ENCODE peak calls at places on chromosomes 13 and 19, in six cellular contexts. U, P, E, L, O and Z are unnamed samples. For H3K4me1, the result is how much of the 10 kb centered on the place peaks cover.

GRCh38 chr13:112113851-112114250 is 46.9 kb downstream of the SOX1 start:
- DNase-seq in U (no peak), P (no peak), E (no peak), L (no peak), O (no peak), Z (no peak)

GRCh38 chr19:30092721-30093569 is 150.9 kb downstream of the URI1 start:
- DNase-seq in U (peak), P (no peak), E (no peak), L (no peak), O (no peak), Z (no peak)

GRCh38 chr19:27794444-27795042 is 1418.4 kb downstream of the UQCRFS1 start:
- DNase-seq in U (peak), P (peak), E (no peak), L (no peak), O (peak), Z (peak)

GRCh38 chr13:93230466-93230865 is 3.9 kb downstream of the GPC6 start:
- DNase-seq in U (no peak), P (no peak), E (no peak), L (no peak), O (peak), Z (peak)

GRCh38 chr13:48562296-48563066 is 29.6 kb upstream of the RCBTB2 start:
- DNase-seq in U (no peak), P (no peak), E (no peak), L (peak), O (no peak), Z (no peak)

GRCh38 chr13:31476753-31477152 is 262.6 kb upstream of the RXFP2 start:
- DNase-seq in U (peak), P (no peak), E (no peak), L (no peak), O (no peak), Z (no peak)

GRCh38 chr19:49809155-49809986 is 3.7 kb downstream of the FUZ start:
- DNase-seq in U (peak), P (peak), E (peak), L (peak), O (no peak), Z (peak)

GRCh38 chr19:14250870-14251269 is 44.9 kb upstream of the ADGRL1 start:
- DNase-seq in U (no peak), P (no peak), E (no peak), L (no peak), O (no peak), Z (no peak)

GRCh38 chr13:88031980-88032562 is 360.9 kb downstream of the SLITRK5 start:
- DNase-seq in U (no peak), P (no peak), E (no peak), L (no peak), O (peak), Z (no peak)

GRCh38 chr19:46856062-46857022 is 4.5 kb upstream of the ARHGAP35 start:
- DNase-seq in U (peak), P (peak), E (peak), L (peak), O (peak), Z (peak)

GRCh38 chr13:111559612-111560423 is 239.4 kb downstream of the TEX29 start:
- DNase-seq in U (no peak), P (no peak), E (no peak), L (no peak), O (no peak), Z (no peak)

GRCh38 chr13:46621133-46621532 is 68.2 kb downstream of the LRCH1 start:
- DNase-seq in U (no peak), P (no peak), E (no peak), L (no peak), O (no peak), Z (no peak)

GRCh38 chr13:82010780-82011179 is 1669.9 kb upstream of the SPRY2 start:
- DNase-seq in U (no peak), P (no peak), E (no peak), L (no peak), O (no peak), Z (no peak)

GRCh38 chr13:43085545-43085944 is 62.2 kb downstream of the DNAJC15 start:
- DNase-seq in U (peak), P (no peak), E (no peak), L (no peak), O (peak), Z (peak)

GRCh38 chr13:99043700-99044300 is 65.9 kb upstream of the DOCK9 start:
- DNase-seq in U (peak), P (no peak), E (no peak), L (no peak), O (no peak), Z (no peak)

GRCh38 chr13:85985791-85986190 is 186.6 kb upstream of the SLITRK6 start:
- DNase-seq in U (no peak), P (no peak), E (no peak), L (no peak), O (no peak), Z (peak)

GRCh38 chr19:47607564-47608073 is 1.3 kb upstream of the BICRA start:
- DNase-seq in U (no peak), P (no peak), E (no peak), L (no peak), O (no peak), Z (no peak)

GRCh38 chr13:44364601-44365000 is 9.0 kb upstream of the SERP2 start:
- DNase-seq in U (no peak), P (no peak), E (no peak), L (no peak), O (peak), Z (no peak)

GRCh38 chr13:44365008-44365407 is 8.6 kb upstream of the SERP2 start:
- DNase-seq in U (no peak), P (no peak), E (no peak), L (no peak), O (peak), Z (peak)

GRCh38 chr13:44364019-44364418 is 9.6 kb upstream of the SERP2 start:
- DNase-seq in U (no peak), P (no peak), E (no peak), L (no peak), O (no peak), Z (no peak)

GRCh38 chr13:44359983-44360375 is 13.6 kb upstream of the SERP2 start:
- DNase-seq in U (no peak), P (no peak), E (no peak), L (no peak), O (no peak), Z (no peak)

DNA sequence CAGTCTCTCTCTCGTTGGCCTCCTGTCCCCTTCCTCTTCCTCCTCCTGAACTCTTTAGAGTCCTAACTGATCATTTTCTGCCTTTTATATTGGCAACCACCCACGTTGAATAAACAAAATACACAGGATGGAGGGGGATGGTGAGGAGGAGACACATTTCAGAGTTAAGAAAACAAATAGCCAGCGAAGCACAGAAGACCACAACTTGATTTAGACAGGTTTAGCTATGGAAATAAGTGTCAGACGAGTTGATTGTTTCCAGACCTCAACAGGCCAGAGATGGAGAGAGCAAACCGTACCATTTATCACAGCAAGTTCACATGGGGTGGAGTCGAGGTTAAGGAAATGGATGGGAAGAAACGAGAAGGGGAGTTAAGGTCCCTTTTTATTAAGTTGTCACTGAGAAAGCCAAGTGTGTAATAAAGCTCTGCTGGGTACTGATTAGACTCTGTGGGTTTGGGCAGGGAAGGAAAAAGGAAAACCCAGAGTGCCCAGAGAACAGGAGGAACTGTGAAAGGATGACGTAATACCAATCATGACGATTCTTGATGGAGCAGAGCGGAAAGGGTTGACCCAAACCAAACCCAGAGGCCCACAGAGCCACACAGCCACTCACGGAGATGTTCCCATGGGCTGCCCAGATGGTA is 11.1 kb upstream of the SERP2 start:
- DNase-seq in U (no peak), P (no peak), E (no peak), L (no peak), O (no peak), Z (no peak)
- H3K4me1 ChIP-seq in U (under half), P (under half), E (under half), L (under half), O (under half), Z (under half)

GRCh38 chr19:38663156-38663651 is 15.8 kb downstream of the ACTN4 start:
- DNase-seq in U (no peak), P (no peak), E (no peak), L (no peak), O (no peak), Z (peak)
- H3K4me1 ChIP-seq in U (half or more), P (half or more), E (half or more), L (half or more), O (half or more), Z (half or more)

DNA sequence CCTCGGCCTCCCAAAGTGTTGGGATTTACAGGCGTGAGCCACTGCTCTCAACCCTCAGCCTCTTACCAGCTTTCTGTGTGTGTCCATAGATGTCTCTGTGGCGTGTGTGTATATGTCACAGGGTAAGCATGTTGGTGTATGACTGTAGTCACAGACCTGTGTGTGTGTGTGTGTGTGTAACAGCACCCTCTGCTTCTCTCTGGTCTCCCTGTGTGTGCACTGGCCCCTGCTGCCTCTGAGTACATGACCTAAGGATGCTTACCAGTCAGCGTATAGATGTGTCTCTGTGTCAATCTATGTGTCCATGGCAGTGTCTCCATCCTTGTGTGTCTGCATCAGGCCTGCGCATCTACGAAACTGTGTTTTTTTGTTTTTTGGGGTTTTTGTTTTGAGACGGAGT is 5.6 kb downstream of the AXL start:
- DNase-seq in U (no peak), P (no peak), E (no peak), L (no peak), O (no peak), Z (no peak)
- H3K4me1 ChIP-seq in U (under half), P (under half), E (under half), L (under half), O (under half), Z (under half)

GRCh38 chr19:33370783-33371182 is 2.7 kb upstream of the CEBPG start:
- DNase-seq in U (no peak), P (no peak), E (no peak), L (no peak), O (no peak), Z (no peak)
- H3K4me1 ChIP-seq in U (under half), P (under half), E (under half), L (under half), O (under half), Z (under half)

GRCh38 chr13:103431880-103432279 is 365.7 kb upstream of the SLC10A2 start:
- DNase-seq in U (peak), P (no peak), E (no peak), L (no peak), O (no peak), Z (no peak)

GRCh38 chr13:103430368-103430767 is 364.2 kb upstream of the SLC10A2 start:
- DNase-seq in U (no peak), P (no peak), E (no peak), L (no peak), O (no peak), Z (no peak)

DNA sequence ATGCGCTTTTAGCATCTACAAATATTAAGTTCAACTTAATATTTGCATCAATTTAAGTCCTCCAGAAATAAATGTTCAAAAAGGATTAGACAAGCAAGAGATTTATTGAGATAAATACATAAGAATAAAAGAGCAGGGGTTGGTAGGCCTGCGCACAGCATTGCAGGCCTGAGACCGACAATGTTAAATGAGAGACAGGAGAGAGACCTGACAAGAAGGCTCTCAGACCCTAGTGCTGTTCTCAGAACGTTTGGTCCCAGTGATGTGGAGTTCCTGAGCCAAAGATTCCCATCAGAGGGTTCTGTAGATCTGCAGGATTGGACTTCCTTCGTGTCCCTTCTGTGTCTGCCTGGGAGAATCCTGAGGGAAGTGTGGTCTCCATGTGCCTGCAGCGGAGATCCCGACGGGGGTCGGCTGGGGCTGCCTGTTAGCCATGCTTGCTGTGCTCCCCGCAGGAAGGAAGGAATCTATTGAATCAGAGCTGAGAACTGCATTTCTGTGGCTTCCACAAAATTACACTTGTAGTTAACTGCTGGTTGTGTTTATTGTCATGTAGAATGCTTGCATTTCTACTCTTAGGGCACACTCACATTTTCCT is 369.9 kb upstream of the SLC10A2 start:
- DNase-seq in U (no peak), P (no peak), E (no peak), L (no peak), O (no peak), Z (no peak)
- H3K4me1 ChIP-seq in U (under half), P (under half), E (under half), L (under half), O (under half), Z (under half)

GRCh38 chr19:1828279-1829238 is 16.5 kb upstream of the ATP8B3 start:
- DNase-seq in U (no peak), P (no peak), E (no peak), L (no peak), O (no peak), Z (no peak)
- H3K4me1 ChIP-seq in U (under half), P (under half), E (under half), L (under half), O (under half), Z (under half)